ENCODE peak calls at places on chromosomes 3 and 15, in four cellular contexts. G, O, K and Z are unnamed samples.

GRCh38 chr15:42832577-42832976 is 88.0 kb downstream of the TTBK2 start:
- DNase-seq in G (no peak), K (peak; percentile 29), O (peak; percentile 22), Z (no peak)

GRCh38 chr3:49313902-49314676 is 25.8 kb downstream of the USP4 start:
- DNase-seq in O (no peak), K (no peak), G (no peak), Z (no peak)

GRCh38 chr15:73346735-73347312 is 21.9 kb downstream of the HCN4 start:
- DNase-seq in K (peak; percentile 88), G (no peak), O (peak; percentile 63), Z (no peak)

GRCh38 chr3:180617049-180617448 is 15.1 kb downstream of the TTC14 start:
- DNase-seq in K (no peak), G (no peak), O (no peak), Z (no peak)

GRCh38 chr3:1843111-1843510 is 255.6 kb upstream of the CNTN4 start:
- DNase-seq in K (no peak), G (no peak), O (no peak), Z (no peak)

GRCh38 chr15:43517354-43518072 is at the start of gene MAP1A:
- DNase-seq in O (no peak), G (peak; percentile 74), K (peak; percentile 76), Z (peak; percentile 78)

GRCh38 chr3:112670824-112671223 is 29.9 kb upstream of the CCDC80 start:
- DNase-seq in O (no peak), K (no peak), G (no peak), Z (no peak)

GRCh38 chr15:77012868-77013267 is 17.9 kb downstream of the PSTPIP1 start:
- DNase-seq in O (no peak), G (no peak), K (no peak), Z (no peak)

GRCh38 chr3:126959921-126960603 is 22.9 kb upstream of the PLXNA1 start:
- DNase-seq in O (peak; percentile 49), G (no peak), K (peak; percentile 34), Z (no peak)

GRCh38 chr3:52228266-52228665 is 2.8 kb upstream of the TLR9 start:
- DNase-seq in K (no peak), O (no peak), G (no peak), Z (no peak)

GRCh38 chr3:52227766-52228165 is 2.3 kb upstream of the TLR9 start:
- DNase-seq in K (no peak), O (no peak), G (no peak), Z (no peak)

GRCh38 chr3:52226229-52226817 is 878 bp upstream of the TLR9 start:
- DNase-seq in G (no peak), K (no peak), O (no peak), Z (no peak)

GRCh38 chr3:52225452-52226228 is at the start of gene TLR9:
- DNase-seq in O (no peak), G (no peak), K (no peak), Z (no peak)

DNA sequence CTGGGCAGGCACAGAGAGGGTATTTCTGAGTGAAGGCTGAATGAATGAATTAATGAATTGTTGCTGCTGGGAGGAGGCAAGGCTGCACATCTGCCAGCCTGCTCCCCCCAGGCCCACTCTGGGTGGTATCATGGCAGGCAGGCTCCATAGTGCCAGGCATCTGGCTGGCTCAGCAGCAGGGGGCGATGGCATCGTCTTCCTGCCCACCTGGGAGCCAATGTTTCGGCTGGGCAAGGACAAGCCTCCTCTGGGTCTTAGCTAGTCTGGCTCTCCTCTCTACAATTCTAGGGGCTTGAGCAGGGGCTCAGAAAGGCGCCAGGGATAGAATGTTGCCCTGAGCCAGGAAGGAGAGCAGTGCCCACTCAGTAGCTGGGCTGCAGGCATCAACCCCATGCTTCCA is 1.7 kb upstream of the TLR9 start:
- DNase-seq in G (no peak), K (no peak), O (no peak), Z (no peak)
- TF ChIP-seq CTCF in G (no peak), K (no peak), O (no peak), Z (no peak)

DNA sequence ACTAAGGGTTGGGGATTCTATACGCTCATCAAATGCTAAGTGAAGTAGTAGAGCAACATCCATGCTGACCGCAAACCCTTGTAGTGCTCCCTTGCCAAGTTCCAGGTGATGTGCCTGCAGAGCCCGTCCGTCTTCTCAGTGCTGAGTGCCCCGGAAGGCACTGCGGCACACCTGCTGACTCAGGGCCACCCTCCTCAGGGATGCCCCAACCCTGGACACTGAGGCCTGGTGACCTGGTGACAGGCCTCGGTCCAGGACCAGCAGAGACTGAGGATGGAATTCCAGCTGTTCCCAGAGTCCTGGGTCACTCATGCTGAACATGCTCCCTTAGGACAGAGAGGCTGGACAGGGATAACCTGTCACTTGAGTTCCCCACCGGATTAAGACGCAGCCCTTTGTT is 422.5 kb downstream of the OCA2 start:
- DNase-seq in K (no peak), O (no peak), G (no peak), Z (no peak)
- H3K9me3 ChIP-seq in K (no peaks in the 10 kb centered on the region), O (no peaks in the 10 kb centered on the region), G (no peaks in the 10 kb centered on the region), Z (no peaks in the 10 kb centered on the region)

GRCh38 chr15:28920781-28921331 is 35.1 kb downstream of the APBA2 start:
- DNase-seq in O (no peak), G (no peak), K (no peak), Z (no peak)

GRCh38 chr15:28923726-28924280 is 38.0 kb downstream of the APBA2 start:
- DNase-seq in G (no peak), O (no peak), K (no peak), Z (no peak)

GRCh38 chr15:28921336-28921735 is 35.6 kb downstream of the APBA2 start:
- DNase-seq in O (no peak), G (no peak), K (no peak), Z (no peak)

GRCh38 chr15:28922712-28923012 is 36.9 kb downstream of the APBA2 start:
- DNase-seq in K (no peak), O (no peak), G (no peak), Z (no peak)

GRCh38 chr15:28921925-28922711 is 36.3 kb downstream of the APBA2 start:
- DNase-seq in K (no peak), G (no peak), O (no peak), Z (no peak)
- TF ChIP-seq CTCF in K (no peak), G (no peak), O (no peak), Z (no peak)

GRCh38 chr3:128917291-128917690 is 37.9 kb downstream of the ACAD9 start:
- DNase-seq in G (no peak), O (no peak), K (no peak), Z (no peak)

GRCh38 chr3:128919988-128920387 is 40.6 kb downstream of the ACAD9 start:
- DNase-seq in G (no peak), K (no peak), O (no peak), Z (no peak)

GRCh38 chr3:128923607-128924385 is 44.4 kb downstream of the ACAD9 start:
- DNase-seq in O (no peak), G (no peak), K (no peak), Z (no peak)

GRCh38 chr3:128922804-128923459 is 43.5 kb downstream of the ACAD9 start:
- DNase-seq in G (no peak), K (no peak), O (no peak), Z (peak; percentile 25)
- H3K9me3 ChIP-seq in G (no peaks in the 10 kb centered on the region), K (peaks cover 16% of the 10 kb centered on the region), O (peaks cover 15% of the 10 kb centered on the region), Z (no peaks in the 10 kb centered on the region)

DNA sequence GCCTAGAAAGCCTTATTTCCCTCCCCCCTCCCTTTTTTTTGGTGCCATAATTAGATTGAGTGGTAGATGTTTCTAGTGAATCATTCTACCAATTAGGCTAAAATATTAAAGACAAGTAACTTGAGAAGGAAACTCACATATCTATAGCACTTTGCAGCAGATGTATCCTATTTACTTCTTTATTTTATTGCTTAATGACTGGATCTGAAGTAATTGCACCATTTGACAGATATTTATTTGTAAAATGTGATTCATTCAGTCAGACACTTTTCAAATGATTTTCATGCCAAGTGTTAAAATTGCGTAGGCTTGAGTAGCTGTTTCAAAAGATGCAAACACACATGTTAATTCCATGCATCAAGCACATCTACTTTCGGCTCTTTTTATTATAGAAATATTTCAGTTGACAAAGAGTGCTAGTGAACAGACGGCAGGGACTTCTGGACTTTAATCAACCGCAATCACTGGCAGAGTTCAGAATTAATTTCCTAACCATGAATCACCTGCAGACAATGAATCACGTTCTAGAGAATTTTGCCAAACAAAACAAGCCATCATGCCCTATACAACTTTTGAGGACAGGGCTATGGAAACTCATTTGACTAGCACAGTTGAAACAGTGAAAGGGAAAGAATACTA is 636.9 kb downstream of the MECOM start:
- DNase-seq in G (no peak), K (no peak), O (no peak), Z (no peak)
- TF ChIP-seq CTCF in G (no peak), K (no peak), O (no peak), Z (no peak)

GRCh38 chr15:59965741-59966140 is 38.4 kb upstream of the FOXB1 start:
- DNase-seq in G (no peak), O (no peak), K (no peak), Z (no peak)

GRCh38 chr15:59958288-59958687 is 45.8 kb upstream of the FOXB1 start:
- DNase-seq in K (no peak), G (no peak), O (no peak), Z (no peak)

GRCh38 chr15:59963925-59964324 is 40.2 kb upstream of the FOXB1 start:
- DNase-seq in G (no peak), O (no peak), K (no peak), Z (no peak)

GRCh38 chr15:59963322-59963721 is 40.8 kb upstream of the FOXB1 start:
- DNase-seq in O (no peak), G (no peak), K (no peak), Z (no peak)

GRCh38 chr15:59960318-59960717 is 43.8 kb upstream of the FOXB1 start:
- DNase-seq in K (no peak), G (no peak), O (no peak), Z (no peak)
- H3K9me3 ChIP-seq in K (peaks cover 5% of the 10 kb centered on the region), G (no peaks in the 10 kb centered on the region), O (peaks cover 13% of the 10 kb centered on the region), Z (peaks cover 15% of the 10 kb centered on the region)

GRCh38 chr15:58438956-58439355 is 7.2 kb downstream of the LIPC start:
- DNase-seq in G (no peak), K (peak; percentile 66), O (peak; percentile 75), Z (no peak)
- TF ChIP-seq CTCF in G (no peak), K (peak; percentile 36), O (peak; percentile 46), Z (no peak)

DNA sequence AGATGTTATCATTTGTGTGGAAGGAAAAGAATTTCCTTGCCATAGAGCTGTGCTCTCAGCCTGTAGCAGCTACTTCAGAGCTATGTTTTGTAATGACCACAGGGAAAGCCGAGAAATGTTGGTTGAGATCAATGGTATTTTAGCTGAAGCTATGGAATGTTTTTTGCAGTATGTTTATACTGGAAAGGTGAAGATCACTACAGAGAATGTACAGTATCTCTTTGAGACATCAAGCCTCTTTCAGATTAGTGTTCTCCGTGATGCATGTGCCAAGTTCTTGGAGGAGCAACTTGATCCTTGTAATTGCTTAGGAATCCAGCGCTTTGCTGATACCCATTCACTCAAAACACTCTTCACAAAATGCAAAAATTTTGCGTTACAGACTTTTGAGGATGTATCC is 15.1 kb downstream of the KLHL24 start:
- DNase-seq in K (no peak), G (no peak), O (no peak), Z (no peak)
- H3K9me3 ChIP-seq in K (peaks cover 36% of the 10 kb centered on the region), G (peaks cover 9% of the 10 kb centered on the region), O (peaks cover 43% of the 10 kb centered on the region), Z (peaks cover 10% of the 10 kb centered on the region)

GRCh38 chr3:138726966-138727365 is 107.8 kb downstream of the PIK3CB start:
- DNase-seq in K (no peak), G (no peak), O (no peak), Z (no peak)
- TF ChIP-seq CTCF in K (no peak), G (no peak), O (no peak), Z (no peak)